ENCODE peak calls at places on chromosomes 5 and 9, in five cellular contexts. One of them, this sample, is unnamed.

GRCh38 chr5:115484368-115484767 is 60.2 kb downstream of the FEM1C start:
- DNase-seq in cardiac septum: no peak
- DNase-seq in substantia nigra: no peak
- DNase-seq in HT-29: no peak
- DNase-seq in dorsolateral prefrontal cortex: no peak
- DNase-seq in this sample: no peak

GRCh38 chr5:53331463-53331862 is 149.0 kb upstream of the FST start:
- DNase-seq in cardiac septum: no peak
- DNase-seq in substantia nigra: no peak
- DNase-seq in HT-29: no peak
- DNase-seq in dorsolateral prefrontal cortex: no peak
- DNase-seq in this sample: no peak

GRCh38 chr9:121930970-121931369 is 162.1 kb downstream of the TTLL11 start:
- DNase-seq in cardiac septum: no peak
- DNase-seq in substantia nigra: no peak
- DNase-seq in HT-29: no peak
- DNase-seq in dorsolateral prefrontal cortex: no peak
- DNase-seq in this sample: no peak

GRCh38 chr5:149962040-149962439 is 1.5 kb downstream of the SLC26A2 start:
- DNase-seq in cardiac septum: no peak
- DNase-seq in substantia nigra: no peak
- DNase-seq in HT-29: peak
- DNase-seq in dorsolateral prefrontal cortex: no peak
- DNase-seq in this sample: no peak

GRCh38 chr9:92278117-92278516 is 15.4 kb downstream of the IARS1 start:
- DNase-seq in cardiac septum: no peak
- DNase-seq in substantia nigra: no peak
- DNase-seq in HT-29: no peak
- DNase-seq in dorsolateral prefrontal cortex: no peak
- DNase-seq in this sample: no peak

GRCh38 chr5:74552101-74552500 is 88.4 kb downstream of the ENC1 start:
- DNase-seq in cardiac septum: no peak
- DNase-seq in substantia nigra: no peak
- DNase-seq in HT-29: no peak
- DNase-seq in dorsolateral prefrontal cortex: no peak
- DNase-seq in this sample: no peak

GRCh38 chr5:14871084-14871572 is 450 bp downstream of the ANKH start:
- DNase-seq in cardiac septum: no peak
- DNase-seq in substantia nigra: peak
- DNase-seq in HT-29: peak
- DNase-seq in dorsolateral prefrontal cortex: peak
- DNase-seq in this sample: peak

GRCh38 chr5:148011407-148012124 is 52.2 kb upstream of the SPINK5 start:
- DNase-seq in cardiac septum: no peak
- DNase-seq in substantia nigra: no peak
- DNase-seq in HT-29: peak
- DNase-seq in dorsolateral prefrontal cortex: no peak
- DNase-seq in this sample: no peak

GRCh38 chr5:169347786-169348185 is 46.8 kb upstream of the SLIT3 start:
- DNase-seq in cardiac septum: no peak
- DNase-seq in substantia nigra: no peak
- DNase-seq in HT-29: no peak
- DNase-seq in dorsolateral prefrontal cortex: no peak
- DNase-seq in this sample: no peak

GRCh38 chr9:125747765-125748510 is 765 bp downstream of the PBX3 start:
- DNase-seq in cardiac septum: peak
- DNase-seq in substantia nigra: no peak
- DNase-seq in HT-29: peak
- DNase-seq in dorsolateral prefrontal cortex: no peak
- DNase-seq in this sample: peak

GRCh38 chr9:116700279-116700678 is 13.2 kb downstream of the TRIM32 start:
- DNase-seq in cardiac septum: no peak
- DNase-seq in substantia nigra: no peak
- DNase-seq in HT-29: no peak
- DNase-seq in dorsolateral prefrontal cortex: no peak
- DNase-seq in this sample: no peak

GRCh38 chr5:152331718-152332117 is 73.4 kb downstream of the NMUR2 start:
- DNase-seq in cardiac septum: no peak
- DNase-seq in substantia nigra: no peak
- DNase-seq in HT-29: no peak
- DNase-seq in dorsolateral prefrontal cortex: no peak
- DNase-seq in this sample: no peak